ENCODE peak calls at places on chromosomes 12 and 14, in six cellular contexts. One of them, this sample, is unnamed.

GRCh38 chr12:1797011-1797901 is 23.1 kb upstream of the LRTM2 start:
- DNase-seq in psoas muscle: peak; percentile 57
- DNase-seq in fibroblast of lung: no peak
- DNase-seq in neural progenitor cell: no peak
- DNase-seq in endothelial cell of umbilical vein: no peak
- DNase-seq in hepatocyte: no peak
- DNase-seq in this sample: no peak

GRCh38 chr12:2856901-2857495 is at the start of gene TEX52:
- DNase-seq in psoas muscle: no peak
- DNase-seq in fibroblast of lung: no peak
- DNase-seq in neural progenitor cell: peak; percentile 84
- DNase-seq in endothelial cell of umbilical vein: no peak
- DNase-seq in hepatocyte: peak; percentile 57
- DNase-seq in this sample: no peak

GRCh38 chr12:67854351-67854750 is 134.9 kb upstream of the IFNG-AS1 start:
- DNase-seq in psoas muscle: no peak
- DNase-seq in fibroblast of lung: no peak
- DNase-seq in neural progenitor cell: no peak
- DNase-seq in endothelial cell of umbilical vein: no peak
- DNase-seq in hepatocyte: no peak
- DNase-seq in this sample: no peak

GRCh38 chr12:26097046-26097878 is 27.6 kb downstream of the BHLHE41 start:
- DNase-seq in psoas muscle: peak; percentile 67
- DNase-seq in fibroblast of lung: peak; percentile 81
- DNase-seq in neural progenitor cell: peak; percentile 81
- DNase-seq in endothelial cell of umbilical vein: peak; percentile 76
- DNase-seq in hepatocyte: peak; percentile 84
- DNase-seq in this sample: peak; percentile 69

GRCh38 chr14:97028382-97028781 is 231.2 kb downstream of the VRK1 start:
- DNase-seq in psoas muscle: no peak
- DNase-seq in fibroblast of lung: no peak
- DNase-seq in neural progenitor cell: no peak
- DNase-seq in endothelial cell of umbilical vein: no peak
- DNase-seq in hepatocyte: no peak
- DNase-seq in this sample: no peak

GRCh38 chr12:47817272-47818006 is 2.3 kb downstream of the HDAC7 start:
- DNase-seq in psoas muscle: no peak
- DNase-seq in fibroblast of lung: no peak
- DNase-seq in neural progenitor cell: peak; percentile 46
- DNase-seq in endothelial cell of umbilical vein: no peak
- DNase-seq in hepatocyte: peak; percentile 50
- DNase-seq in this sample: no peak

GRCh38 chr12:41277019-41277770 is 89.1 kb downstream of the PDZRN4 start:
- DNase-seq in psoas muscle: no peak
- DNase-seq in fibroblast of lung: peak; percentile 65
- DNase-seq in neural progenitor cell: peak; percentile 69
- DNase-seq in endothelial cell of umbilical vein: peak; percentile 41
- DNase-seq in hepatocyte: peak; percentile 56
- DNase-seq in this sample: no peak

GRCh38 chr12:2324375-2324774 is 271.6 kb downstream of the CACNA1C start:
- DNase-seq in psoas muscle: peak; percentile 60
- DNase-seq in fibroblast of lung: no peak
- DNase-seq in neural progenitor cell: no peak
- DNase-seq in endothelial cell of umbilical vein: peak; percentile 89
- DNase-seq in hepatocyte: no peak
- DNase-seq in this sample: no peak

GRCh38 chr12:105393586-105393985 is 63.1 kb downstream of the C12orf75 start:
- DNase-seq in psoas muscle: no peak
- DNase-seq in fibroblast of lung: peak; percentile 15
- DNase-seq in neural progenitor cell: no peak
- DNase-seq in endothelial cell of umbilical vein: peak; percentile 65
- DNase-seq in hepatocyte: no peak
- DNase-seq in this sample: no peak

GRCh38 chr12:94170690-94171594 is 22.6 kb downstream of the PLXNC1 start:
- DNase-seq in psoas muscle: no peak
- DNase-seq in fibroblast of lung: no peak
- DNase-seq in neural progenitor cell: no peak
- DNase-seq in endothelial cell of umbilical vein: no peak
- DNase-seq in hepatocyte: no peak
- DNase-seq in this sample: no peak

GRCh38 chr12:53006810-53007742 is 820 bp downstream of the EIF4B start:
- DNase-seq in psoas muscle: peak; percentile 75
- DNase-seq in fibroblast of lung: peak; percentile 63
- DNase-seq in neural progenitor cell: peak; percentile 88
- DNase-seq in endothelial cell of umbilical vein: peak; percentile 67
- DNase-seq in hepatocyte: peak; percentile 92
- DNase-seq in this sample: peak; percentile 65

GRCh38 chr14:67814826-67815225 is 1.6 kb downstream of the ZFYVE26 start:
- DNase-seq in psoas muscle: no peak
- DNase-seq in fibroblast of lung: no peak
- DNase-seq in neural progenitor cell: peak; percentile 14
- DNase-seq in endothelial cell of umbilical vein: no peak
- DNase-seq in hepatocyte: no peak
- DNase-seq in this sample: no peak

GRCh38 chr12:574475-575128 is 88.6 kb downstream of the NINJ2 start:
- DNase-seq in psoas muscle: no peak
- DNase-seq in fibroblast of lung: no peak
- DNase-seq in neural progenitor cell: no peak
- DNase-seq in endothelial cell of umbilical vein: no peak
- DNase-seq in hepatocyte: no peak
- DNase-seq in this sample: no peak

GRCh38 chr14:59406454-59407245 is 58.5 kb downstream of the GPR135 start:
- DNase-seq in psoas muscle: no peak
- DNase-seq in fibroblast of lung: peak; percentile 69
- DNase-seq in neural progenitor cell: no peak
- DNase-seq in endothelial cell of umbilical vein: peak; percentile 87
- DNase-seq in hepatocyte: peak; percentile 20
- DNase-seq in this sample: no peak

GRCh38 chr14:67418368-67419174 is 6.6 kb upstream of the PLEK2 start:
- DNase-seq in psoas muscle: no peak
- DNase-seq in fibroblast of lung: no peak
- DNase-seq in neural progenitor cell: no peak
- DNase-seq in endothelial cell of umbilical vein: peak; percentile 29
- DNase-seq in hepatocyte: peak; percentile 76
- DNase-seq in this sample: no peak

GRCh38 chr14:81946808-81947798 is 413.4 kb upstream of the SEL1L start:
- DNase-seq in psoas muscle: no peak
- DNase-seq in fibroblast of lung: no peak
- DNase-seq in neural progenitor cell: peak; percentile 47
- DNase-seq in endothelial cell of umbilical vein: no peak
- DNase-seq in hepatocyte: peak; percentile 51
- DNase-seq in this sample: no peak

GRCh38 chr12:107014050-107014449 is 27.1 kb upstream of the MTERF2 start:
- DNase-seq in psoas muscle: no peak
- DNase-seq in fibroblast of lung: no peak
- DNase-seq in neural progenitor cell: no peak
- DNase-seq in endothelial cell of umbilical vein: no peak
- DNase-seq in hepatocyte: peak; percentile 44
- DNase-seq in this sample: no peak

GRCh38 chr14:90608925-90609324 is 207.3 kb downstream of the TTC7B start:
- DNase-seq in psoas muscle: no peak
- DNase-seq in fibroblast of lung: no peak
- DNase-seq in neural progenitor cell: no peak
- DNase-seq in endothelial cell of umbilical vein: no peak
- DNase-seq in hepatocyte: no peak
- DNase-seq in this sample: no peak

GRCh38 chr12:53232641-53233538 is 881 bp upstream of the RARG start:
- DNase-seq in psoas muscle: peak; percentile 36
- DNase-seq in fibroblast of lung: peak; percentile 49
- DNase-seq in neural progenitor cell: peak; percentile 60
- DNase-seq in endothelial cell of umbilical vein: no peak
- DNase-seq in hepatocyte: peak; percentile 72
- DNase-seq in this sample: peak; percentile 44

GRCh38 chr12:89411846-89412245 is 59.5 kb upstream of the DUSP6 start:
- DNase-seq in psoas muscle: no peak
- DNase-seq in fibroblast of lung: no peak
- DNase-seq in neural progenitor cell: peak; percentile 28
- DNase-seq in endothelial cell of umbilical vein: no peak
- DNase-seq in hepatocyte: no peak
- DNase-seq in this sample: no peak

GRCh38 chr14:28626780-28627179 is 139.8 kb upstream of the FOXG1 start:
- DNase-seq in psoas muscle: no peak
- DNase-seq in fibroblast of lung: no peak
- DNase-seq in neural progenitor cell: no peak
- DNase-seq in endothelial cell of umbilical vein: no peak
- DNase-seq in hepatocyte: no peak
- DNase-seq in this sample: no peak

GRCh38 chr14:99560946-99561683 is 42.9 kb downstream of the CCDC85C start:
- DNase-seq in psoas muscle: no peak
- DNase-seq in fibroblast of lung: no peak
- DNase-seq in neural progenitor cell: no peak
- DNase-seq in endothelial cell of umbilical vein: no peak
- DNase-seq in hepatocyte: no peak
- DNase-seq in this sample: no peak

GRCh38 chr12:47277972-47278448 is 198.3 kb upstream of the AMIGO2 start:
- DNase-seq in psoas muscle: no peak
- DNase-seq in fibroblast of lung: peak; percentile 88
- DNase-seq in neural progenitor cell: no peak
- DNase-seq in endothelial cell of umbilical vein: peak; percentile 35
- DNase-seq in hepatocyte: peak; percentile 49
- DNase-seq in this sample: no peak

GRCh38 chr12:24380122-24380521 is 430.7 kb upstream of the SOX5 start:
- DNase-seq in psoas muscle: no peak
- DNase-seq in fibroblast of lung: peak; percentile 74
- DNase-seq in neural progenitor cell: peak; percentile 81
- DNase-seq in endothelial cell of umbilical vein: no peak
- DNase-seq in hepatocyte: no peak
- DNase-seq in this sample: no peak

GRCh38 chr14:50396636-50397460 is at the start of gene CDKL1:
- DNase-seq in psoas muscle: peak; percentile 61
- DNase-seq in fibroblast of lung: peak; percentile 70
- DNase-seq in neural progenitor cell: peak; percentile 86
- DNase-seq in endothelial cell of umbilical vein: peak; percentile 75
- DNase-seq in hepatocyte: peak; percentile 82
- DNase-seq in this sample: peak; percentile 25

GRCh38 chr12:121724930-121725329 is 12.4 kb downstream of the TMEM120B start:
- DNase-seq in psoas muscle: no peak
- DNase-seq in fibroblast of lung: no peak
- DNase-seq in neural progenitor cell: no peak
- DNase-seq in endothelial cell of umbilical vein: peak; percentile 26
- DNase-seq in hepatocyte: no peak
- DNase-seq in this sample: no peak

GRCh38 chr14:29222671-29223268 is 456.2 kb downstream of the FOXG1 start:
- DNase-seq in psoas muscle: no peak
- DNase-seq in fibroblast of lung: peak; percentile 83
- DNase-seq in neural progenitor cell: no peak
- DNase-seq in endothelial cell of umbilical vein: peak; percentile 44
- DNase-seq in hepatocyte: peak; percentile 40
- DNase-seq in this sample: no peak

GRCh38 chr12:6074979-6075585 is 49.4 kb downstream of the VWF start:
- DNase-seq in psoas muscle: peak; percentile 36
- DNase-seq in fibroblast of lung: no peak
- DNase-seq in neural progenitor cell: peak; percentile 51
- DNase-seq in endothelial cell of umbilical vein: peak; percentile 49
- DNase-seq in hepatocyte: no peak
- DNase-seq in this sample: no peak

GRCh38 chr12:19700969-19701368 is 261.7 kb downstream of the AEBP2 start:
- DNase-seq in psoas muscle: no peak
- DNase-seq in fibroblast of lung: no peak
- DNase-seq in neural progenitor cell: no peak
- DNase-seq in endothelial cell of umbilical vein: no peak
- DNase-seq in hepatocyte: no peak
- DNase-seq in this sample: no peak

GRCh38 chr12:120416490-120417216 is 21.3 kb upstream of the COX6A1 start:
- DNase-seq in psoas muscle: no peak
- DNase-seq in fibroblast of lung: no peak
- DNase-seq in neural progenitor cell: no peak
- DNase-seq in endothelial cell of umbilical vein: no peak
- DNase-seq in hepatocyte: no peak
- DNase-seq in this sample: no peak

GRCh38 chr12:11954181-11954580 is 116.6 kb upstream of the BCL2L14 start:
- DNase-seq in psoas muscle: no peak
- DNase-seq in fibroblast of lung: no peak
- DNase-seq in neural progenitor cell: no peak
- DNase-seq in endothelial cell of umbilical vein: no peak
- DNase-seq in hepatocyte: no peak
- DNase-seq in this sample: no peak

GRCh38 chr14:76143642-76144041 is 8.1 kb upstream of the GPATCH2L start:
- DNase-seq in psoas muscle: no peak
- DNase-seq in fibroblast of lung: no peak
- DNase-seq in neural progenitor cell: no peak
- DNase-seq in endothelial cell of umbilical vein: no peak
- DNase-seq in hepatocyte: no peak
- DNase-seq in this sample: no peak

GRCh38 chr12:4383304-4383865 is 3.9 kb upstream of the FGF23 start:
- DNase-seq in psoas muscle: no peak
- DNase-seq in fibroblast of lung: no peak
- DNase-seq in neural progenitor cell: peak; percentile 63
- DNase-seq in endothelial cell of umbilical vein: no peak
- DNase-seq in hepatocyte: peak; percentile 28
- DNase-seq in this sample: no peak
- TF ChIP-seq CTCF in psoas muscle: no peak
- TF ChIP-seq CTCF in fibroblast of lung: no peak
- TF ChIP-seq CTCF in neural progenitor cell: peak; percentile 56
- TF ChIP-seq CTCF in endothelial cell of umbilical vein: no peak
- TF ChIP-seq CTCF in hepatocyte: no peak
- TF ChIP-seq CTCF in this sample: no peak

GRCh38 chr14:85625925-85626585 is 96.1 kb downstream of the FLRT2 start:
- DNase-seq in psoas muscle: no peak
- DNase-seq in fibroblast of lung: peak; percentile 3
- DNase-seq in neural progenitor cell: no peak
- DNase-seq in endothelial cell of umbilical vein: no peak
- DNase-seq in hepatocyte: no peak
- DNase-seq in this sample: no peak
- H3K27ac ChIP-seq in psoas muscle: peak overlapping the region; percentile 56
- H3K27ac ChIP-seq in fibroblast of lung: no peak overlapping the region
- H3K27ac ChIP-seq in neural progenitor cell: no peak overlapping the region
- H3K27ac ChIP-seq in endothelial cell of umbilical vein: no peak overlapping the region
- H3K27ac ChIP-seq in hepatocyte: no peak overlapping the region
- H3K27ac ChIP-seq in this sample: no peak overlapping the region

DNA sequence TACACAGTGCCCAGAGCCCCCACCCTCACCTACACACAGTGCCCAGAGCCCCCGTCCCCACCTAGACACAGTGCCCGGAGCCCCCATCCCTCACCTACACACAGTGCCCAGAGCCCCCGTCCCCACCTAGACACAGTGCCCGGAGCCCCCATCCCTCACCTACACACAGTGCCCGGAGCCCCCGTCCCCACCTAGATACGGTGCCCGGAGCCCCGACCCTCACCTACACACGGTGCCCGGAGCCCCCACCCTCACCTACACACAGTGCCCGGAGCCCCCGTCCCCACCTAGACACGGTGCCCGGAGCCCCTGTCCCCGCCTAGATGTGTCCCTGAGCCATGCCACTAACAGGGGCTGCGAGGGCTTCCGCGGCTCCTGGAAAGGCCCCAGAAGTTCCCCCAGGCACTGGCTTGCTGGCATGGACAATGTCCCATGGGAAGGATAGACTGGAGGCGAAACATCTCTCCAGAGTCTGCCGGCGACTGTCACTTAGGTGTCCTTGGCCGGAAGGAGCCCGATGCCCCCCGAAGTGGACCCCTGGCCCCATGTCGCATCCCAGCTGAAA is 146.0 kb downstream of the PIWIL1 start:
- DNase-seq in psoas muscle: no peak
- DNase-seq in fibroblast of lung: no peak
- DNase-seq in neural progenitor cell: no peak
- DNase-seq in endothelial cell of umbilical vein: no peak
- DNase-seq in hepatocyte: no peak
- DNase-seq in this sample: no peak
- TF ChIP-seq CTCF in psoas muscle: no peak
- TF ChIP-seq CTCF in fibroblast of lung: no peak
- TF ChIP-seq CTCF in neural progenitor cell: no peak
- TF ChIP-seq CTCF in endothelial cell of umbilical vein: no peak
- TF ChIP-seq CTCF in hepatocyte: no peak
- TF ChIP-seq CTCF in this sample: no peak

GRCh38 chr12:70543444-70543843 is 93.8 kb downstream of the PTPRB start:
- DNase-seq in psoas muscle: no peak
- DNase-seq in fibroblast of lung: peak; percentile 91
- DNase-seq in neural progenitor cell: no peak
- DNase-seq in endothelial cell of umbilical vein: peak; percentile 92
- DNase-seq in hepatocyte: peak; percentile 59
- DNase-seq in this sample: no peak
- H3K27ac ChIP-seq in psoas muscle: no peak overlapping the region
- H3K27ac ChIP-seq in fibroblast of lung: no peak overlapping the region
- H3K27ac ChIP-seq in neural progenitor cell: no peak overlapping the region
- H3K27ac ChIP-seq in endothelial cell of umbilical vein: peak overlapping the region; percentile 82
- H3K27ac ChIP-seq in hepatocyte: peak overlapping the region; percentile 36
- H3K27ac ChIP-seq in this sample: peak overlapping the region; percentile 52